ENCODE peak calls at places on chromosomes 1 and 21, in four cellular contexts. N is amniotic stem cell, E is T follicular helper cell, V is MCF 10A. M is an unnamed sample.

GRCh38 chr1:206705187-206705586 is 20.5 kb downstream of the MAPKAPK2 start:
- DNase-seq in E (no peak), V (no peak), N (no peak), M (no peak)

GRCh38 chr21:16578912-16579311 is 849.1 kb downstream of the USP25 start:
- DNase-seq in E (no peak), V (no peak), N (no peak), M (no peak)

GRCh38 chr1:26538480-26539412 is 9.2 kb downstream of the RPS6KA1 start:
- DNase-seq in V (peak), N (no peak), E (peak), M (peak)

GRCh38 chr1:170967042-170967910 is 31.9 kb downstream of the MROH9 start:
- DNase-seq in V (peak), E (no peak), N (peak), M (no peak)

GRCh38 chr1:24975391-24975790 is 45.3 kb upstream of the RUNX3 start:
- DNase-seq in E (no peak), V (no peak), N (no peak), M (no peak)

GRCh38 chr1:64516301-64516700 is 46.4 kb downstream of the CACHD1 start:
- DNase-seq in N (no peak), E (no peak), V (no peak), M (no peak)

GRCh38 chr21:33374080-33374873 is 28.9 kb upstream of the IFNGR2 start:
- DNase-seq in V (peak), N (peak), E (peak), M (peak)

GRCh38 chr1:38028105-38028591 is 15.6 kb downstream of the UTP11 start:
- DNase-seq in V (peak), E (no peak), N (no peak), M (peak)

GRCh38 chr1:24866211-24867063 is 63.6 kb downstream of the RUNX3 start:
- DNase-seq in N (no peak), E (no peak), V (peak), M (no peak)

GRCh38 chr1:41671116-41671755 is 186.8 kb upstream of the EDN2 start:
- DNase-seq in N (no peak), E (no peak), V (no peak), M (no peak)

GRCh38 chr1:3221112-3222041 is 152.4 kb downstream of the PRDM16 start:
- DNase-seq in E (no peak), N (no peak), V (no peak), M (no peak)

GRCh38 chr1:53949023-53949611 is 3.0 kb downstream of the LRRC42 start:
- DNase-seq in N (no peak), V (peak), E (no peak), M (no peak)

GRCh38 chr1:26277261-26277661 is 2.6 kb upstream of the SH3BGRL3 start:
- DNase-seq in N (no peak), E (no peak), V (no peak), M (no peak)

M was measured in immature natural killer cell.